ENCODE peak calls at places on chromosome 4, in seven cellular contexts. U is NCI-H1694; A is NCI-H2081; M is effector CD4-positive, alpha-beta T cell; E is NCI-H1436; T is T1000; S is NCI-H460. V is an unnamed sample.

GRCh38 chr4:125704726-125705125 is 390.0 kb downstream of the FAT4 start:
- DNase-seq in U (no peak), A (no peak), M (no peak), E (no peak), T (no peak), S (no peak), V (no peak)

GRCh38 chr4:75107703-75108612 is 175.0 kb downstream of the PARM1 start:
- DNase-seq in U (peak; percentile 20), A (no peak), M (no peak), E (no peak), T (no peak), S (no peak), V (no peak)

GRCh38 chr4:117376700-117377099 is 291.3 kb upstream of the TRAM1L1 start:
- DNase-seq in U (peak; percentile 48), A (no peak), M (no peak), E (no peak), T (no peak), S (no peak), V (no peak)

GRCh38 chr4:97953171-97953570 is 190.1 kb downstream of the STPG2 start:
- DNase-seq in U (no peak), A (no peak), M (no peak), E (no peak), T (no peak), S (no peak), V (no peak)

GRCh38 chr4:72797486-72797885 is 228.5 kb upstream of the ADAMTS3 start:
- DNase-seq in U (no peak), A (no peak), M (no peak), E (no peak), T (no peak), S (no peak), V (no peak)

GRCh38 chr4:2251073-2251794 is 9.3 kb upstream of the HAUS3 start:
- DNase-seq in U (no peak), A (no peak), M (peak; percentile 1), E (no peak), T (no peak), S (no peak), V (peak; percentile 0)

GRCh38 chr4:8771666-8772065 is 100.0 kb downstream of the HMX1 start:
- DNase-seq in U (no peak), A (no peak), M (no peak), E (no peak), T (no peak), S (no peak), V (no peak)

GRCh38 chr4:132065940-132066495 is 1083.1 kb upstream of the PCDH10 start:
- DNase-seq in U (no peak), A (no peak), M (no peak), E (no peak), T (no peak), S (no peak), V (no peak)

GRCh38 chr4:168562021-168562691 is 65.3 kb downstream of the PALLD start:
- DNase-seq in U (no peak), A (no peak), M (no peak), E (no peak), T (no peak), S (no peak), V (no peak)

GRCh38 chr4:145130130-145130529 is 32.0 kb downstream of the ABCE1 start:
- DNase-seq in U (no peak), A (no peak), M (no peak), E (no peak), T (no peak), S (no peak), V (no peak)

GRCh38 chr4:157572291-157572690 is 351.8 kb downstream of the GRIA2 start:
- DNase-seq in U (no peak), A (no peak), M (no peak), E (no peak), T (no peak), S (no peak), V (no peak)

GRCh38 chr4:100317032-100317864 is 127.0 kb upstream of the DDIT4L start:
- DNase-seq in U (no peak), A (no peak), M (no peak), E (no peak), T (no peak), S (no peak), V (no peak)

GRCh38 chr4:75002381-75002780 is 69.5 kb downstream of the PARM1 start:
- DNase-seq in U (no peak), A (no peak), M (no peak), E (no peak), T (no peak), S (no peak), V (no peak)

GRCh38 chr4:187865914-187866313 is 129.7 kb upstream of the ZFP42 start:
- DNase-seq in U (no peak), A (no peak), M (no peak), E (no peak), T (no peak), S (no peak), V (no peak)

GRCh38 chr4:172202480-172203076 is 389.4 kb downstream of the GALNTL6 start:
- DNase-seq in U (peak; percentile 30), A (peak; percentile 55), M (no peak), E (peak; percentile 34), T (no peak), S (peak; percentile 36), V (no peak)

GRCh38 chr4:167248271-167248670 is 14.0 kb upstream of the SPOCK3 start:
- DNase-seq in U (no peak), A (no peak), M (no peak), E (no peak), T (no peak), S (no peak), V (no peak)

GRCh38 chr4:33924239-33924638 is 2320.1 kb downstream of the ARAP2 start:
- DNase-seq in U (no peak), A (no peak), M (no peak), E (no peak), T (peak; percentile 15), S (no peak), V (no peak)

GRCh38 chr4:112531146-112531545 is 15.2 kb upstream of the NEUROG2 start:
- DNase-seq in U (no peak), A (no peak), M (no peak), E (no peak), T (no peak), S (no peak), V (no peak)

GRCh38 chr4:145195167-145195952 is 15.0 kb upstream of the OTUD4 start:
- DNase-seq in U (no peak), A (no peak), M (no peak), E (no peak), T (no peak), S (no peak), V (no peak)

GRCh38 chr4:61666248-61666647 is 466.1 kb downstream of the ADGRL3 start:
- DNase-seq in U (no peak), A (no peak), M (no peak), E (no peak), T (no peak), S (no peak), V (no peak)

GRCh38 chr4:122732329-122733026 is at the start of gene BBS12:
- DNase-seq in U (peak; percentile 97), A (peak; percentile 96), M (peak; percentile 96), E (peak; percentile 99), T (peak; percentile 95), S (peak; percentile 98), V (peak; percentile 100)

GRCh38 chr4:67725981-67726380 is 25.0 kb upstream of the UBA6 start:
- DNase-seq in U (no peak), A (no peak), M (no peak), E (no peak), T (no peak), S (no peak), V (no peak)

GRCh38 chr4:77073106-77073858 is 2.5 kb downstream of the CCNI start:
- DNase-seq in U (no peak), A (no peak), M (no peak), E (no peak), T (no peak), S (no peak), V (no peak)

V was measured in neural crest cell.